ENCODE peak calls at places on chromosomes 5 and 9, in five cellular contexts. W is uterus, P is choroid plexus epithelial cell, D is left ventricle myocardium inferior, T is ascending aorta. R is an unnamed sample.

GRCh38 chr9:136089697-136090045 is 5.4 kb downstream of the NACC2 start:
- DNase-seq in P (peak), T (no peak), D (no peak), W (no peak), R (peak)

GRCh38 chr9:116860509-116861120 is 173.5 kb downstream of the TRIM32 start:
- DNase-seq in D (peak), P (peak), W (peak), T (no peak), R (peak)

GRCh38 chr5:61624553-61624952 is 292.5 kb downstream of the ZSWIM6 start:
- DNase-seq in D (no peak), T (no peak), W (no peak), P (no peak), R (no peak)

GRCh38 chr9:88168564-88168963 is 30.3 kb upstream of the SPATA31C2 start:
- DNase-seq in T (no peak), P (no peak), W (no peak), D (no peak), R (no peak)

GRCh38 chr9:71446499-71447411 is 321.6 kb downstream of the CEMIP2 start:
- DNase-seq in D (no peak), T (no peak), P (peak), W (no peak), R (peak)

GRCh38 chr9:108467653-108468324 is 388.0 kb downstream of the ACTL7B start:
- DNase-seq in P (no peak), W (no peak), T (no peak), D (no peak), R (peak)

GRCh38 chr9:9998491-9999287 is 614.1 kb downstream of the PTPRD start:
- DNase-seq in P (peak), W (no peak), T (no peak), D (no peak), R (no peak)

GRCh38 chr5:20654746-20655145 is 666.7 kb upstream of the CDH18 start:
- DNase-seq in D (no peak), P (no peak), T (no peak), W (no peak), R (no peak)

GRCh38 chr9:134275379-134275778 is 50.9 kb upstream of the RXRA start:
- DNase-seq in W (no peak), P (no peak), T (no peak), D (no peak), R (no peak)

GRCh38 chr5:80414113-80414512 is 6.2 kb downstream of the ZFYVE16 start:
- DNase-seq in P (peak), W (no peak), T (no peak), D (no peak), R (peak)

GRCh38 chr5:62779010-62779422 is 200.4 kb downstream of the LRRC70 start:
- DNase-seq in W (no peak), P (peak), T (no peak), D (no peak), R (peak)

GRCh38 chr5:170479484-170479883 is 24.3 kb upstream of the KCNIP1 start:
- DNase-seq in D (no peak), T (no peak), W (no peak), P (peak), R (no peak)

GRCh38 chr9:14021871-14022525 is 291.9 kb downstream of the NFIB start:
- DNase-seq in T (no peak), W (no peak), P (peak), D (no peak), R (peak)

GRCh38 chr5:127959152-127959764 is 124.3 kb upstream of the SLC12A2 start:
- DNase-seq in P (peak), T (no peak), W (peak), D (peak), R (peak)

GRCh38 chr5:30152431-30152830 is 1041.1 kb upstream of the CDH6 start:
- DNase-seq in D (no peak), T (no peak), W (no peak), P (peak), R (no peak)

GRCh38 chr9:113456235-113456634 is 7.3 kb upstream of the RGS3 start:
- DNase-seq in P (peak), W (no peak), D (no peak), T (no peak), R (peak)

GRCh38 chr5:154818459-154819116 is 31.8 kb downstream of the FAXDC2 start:
- DNase-seq in D (no peak), T (no peak), P (peak), W (no peak), R (no peak)

GRCh38 chr5:67297802-67298532 is 101.4 kb upstream of the CD180 start:
- DNase-seq in P (no peak), D (no peak), W (no peak), T (no peak), R (no peak)

GRCh38 chr9:21677834-21678233 is 124.6 kb upstream of the MTAP start:
- DNase-seq in W (no peak), T (no peak), P (peak), D (no peak), R (peak)

GRCh38 chr9:87567988-87568800 is 70.5 kb downstream of the DAPK1 start:
- DNase-seq in D (no peak), T (no peak), W (no peak), P (no peak), R (no peak)

GRCh38 chr5:52481216-52481615 is 306.5 kb upstream of the ITGA1 start:
- DNase-seq in W (no peak), D (no peak), T (no peak), P (no peak), R (no peak)

GRCh38 chr5:95976606-95977005 is 15.0 kb upstream of the ELL2 start:
- DNase-seq in W (no peak), P (no peak), T (no peak), D (no peak), R (no peak)

GRCh38 chr5:121624035-121624434 is 227.6 kb upstream of the FTMT start:
- DNase-seq in W (no peak), T (no peak), P (no peak), D (no peak), R (no peak)

GRCh38 chr5:77180167-77181081 is 30.1 kb upstream of the PDE8B start:
- DNase-seq in D (peak), W (no peak), T (no peak), P (peak), R (no peak)
- H3K4me3 ChIP-seq in D (peak), W (peak), T (peak), P (peak), R (no peak)

DNA sequence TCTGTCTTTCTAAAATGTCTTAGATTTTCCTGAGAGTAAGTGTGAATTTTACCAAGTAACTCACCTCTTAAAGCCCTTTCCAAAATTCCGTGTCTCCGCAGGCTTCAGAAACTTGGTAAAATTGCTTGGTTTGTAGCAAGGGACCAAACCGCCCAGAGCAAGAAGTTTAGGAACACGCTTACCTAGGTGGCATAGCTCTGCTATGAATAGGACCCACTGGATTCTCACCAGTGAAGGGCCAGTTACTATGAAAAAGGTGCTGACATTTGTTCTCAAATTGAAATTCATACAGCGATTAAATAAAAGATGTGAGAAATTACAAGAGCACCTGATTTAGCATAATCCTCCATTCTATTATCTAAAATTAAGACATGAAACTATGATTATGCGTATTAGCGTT is 6.7 kb downstream of the NME5 start:
- DNase-seq in P (no peak), D (no peak), W (no peak), T (no peak), R (no peak)
- H3K4me3 ChIP-seq in P (no peak), D (no peak), W (no peak), T (no peak), R (no peak)

GRCh38 chr9:18502546-18502945 is 28.6 kb downstream of the ADAMTSL1 start:
- DNase-seq in D (no peak), T (no peak), P (peak), W (no peak), R (peak)

GRCh38 chr9:18507151-18507550 is 33.2 kb downstream of the ADAMTSL1 start:
- DNase-seq in P (no peak), D (no peak), W (no peak), T (no peak), R (no peak)

GRCh38 chr9:18498947-18499585 is 25.1 kb downstream of the ADAMTSL1 start:
- DNase-seq in P (no peak), W (no peak), D (no peak), T (no peak), R (no peak)

GRCh38 chr9:18499987-18500386 is 26.0 kb downstream of the ADAMTSL1 start:
- DNase-seq in D (no peak), T (no peak), P (peak), W (no peak), R (no peak)

GRCh38 chr9:18504707-18505106 is 30.8 kb downstream of the ADAMTSL1 start:
- DNase-seq in P (no peak), W (no peak), T (no peak), D (no peak), R (no peak)
- H3K4me3 ChIP-seq in P (no peak), W (no peak), T (no peak), D (no peak), R (no peak)

DNA sequence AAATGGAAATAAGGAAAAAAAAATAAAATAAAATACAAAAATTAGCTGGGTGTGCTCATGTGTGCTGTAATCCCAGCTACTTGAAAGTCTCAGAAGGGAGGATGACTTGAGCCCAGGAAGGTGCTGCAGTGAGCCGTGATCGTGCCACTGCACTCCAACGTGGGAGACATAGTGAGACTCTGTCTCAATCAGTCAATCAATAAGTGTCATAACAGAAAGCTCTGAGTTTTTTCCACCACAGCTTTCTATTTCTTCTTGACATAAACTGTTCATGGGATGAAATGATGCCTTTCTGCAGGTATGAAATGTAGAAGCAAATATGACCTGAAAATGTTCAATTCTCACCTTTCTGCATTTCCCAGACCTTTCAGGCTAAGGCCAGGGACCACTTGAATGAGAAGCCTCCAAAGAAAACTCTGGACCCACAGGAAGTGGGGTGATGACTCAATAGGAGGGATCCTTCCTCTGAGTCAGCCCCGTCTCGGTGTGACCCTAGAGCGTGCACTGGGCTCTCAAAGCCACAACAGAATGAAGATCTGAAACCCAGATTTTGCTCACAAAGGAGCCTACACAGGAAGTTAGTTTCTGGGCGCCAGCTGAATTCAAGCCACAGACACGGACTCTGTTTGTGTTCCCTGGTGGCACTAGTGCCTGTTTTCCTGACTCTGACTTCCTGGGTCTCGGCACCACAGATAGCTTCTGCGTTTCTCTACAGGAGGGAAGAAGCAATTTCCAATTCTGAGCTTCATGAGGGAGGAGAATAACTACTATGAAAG is 62.0 kb downstream of the ANKH start:
- DNase-seq in D (peak), T (peak), P (peak), W (no peak), R (peak)
- H3K4me3 ChIP-seq in D (peak), T (peak), P (peak), W (no peak), R (no peak)